ENCODE peak calls at places on chromosome 2, in six cellular contexts. Q, E, J, W, U and N are unnamed samples.

GRCh38 chr2:61262699-61263098 is 100.7 kb downstream of the C2orf74 start:
- DNase-seq in Q (no peak), E (no peak), J (no peak), W (peak), U (no peak), N (no peak)

GRCh38 chr2:160210599-160211138 is 10.6 kb upstream of the ITGB6 start:
- DNase-seq in Q (no peak), E (peak), J (peak), W (peak), U (peak), N (no peak)

GRCh38 chr2:46179037-46179621 is 118.1 kb upstream of the EPAS1 start:
- DNase-seq in Q (peak), E (no peak), J (no peak), W (peak), U (no peak), N (no peak)

GRCh38 chr2:190179754-190180312 is 117.3 kb upstream of the MSTN start:
- DNase-seq in Q (peak), E (no peak), J (peak), W (no peak), U (no peak), N (no peak)

GRCh38 chr2:176484838-176485237 is 215.6 kb downstream of the MTX2 start:
- DNase-seq in Q (peak), E (no peak), J (no peak), W (no peak), U (no peak), N (no peak)

GRCh38 chr2:11498543-11499034 is 32.6 kb upstream of the E2F6 start:
- DNase-seq in Q (peak), E (peak), J (peak), W (no peak), U (no peak), N (no peak)

GRCh38 chr2:143458258-143458954 is 329.2 kb downstream of the ARHGAP15 start:
- DNase-seq in Q (no peak), E (no peak), J (no peak), W (no peak), U (no peak), N (no peak)

GRCh38 chr2:96888082-96889011 is 18.5 kb upstream of the SEMA4C start:
- DNase-seq in Q (no peak), E (peak), J (no peak), W (no peak), U (no peak), N (no peak)

GRCh38 chr2:241123816-241124536 is 21.9 kb upstream of the MTERF4 start:
- DNase-seq in Q (no peak), E (no peak), J (no peak), W (no peak), U (no peak), N (no peak)

DNA sequence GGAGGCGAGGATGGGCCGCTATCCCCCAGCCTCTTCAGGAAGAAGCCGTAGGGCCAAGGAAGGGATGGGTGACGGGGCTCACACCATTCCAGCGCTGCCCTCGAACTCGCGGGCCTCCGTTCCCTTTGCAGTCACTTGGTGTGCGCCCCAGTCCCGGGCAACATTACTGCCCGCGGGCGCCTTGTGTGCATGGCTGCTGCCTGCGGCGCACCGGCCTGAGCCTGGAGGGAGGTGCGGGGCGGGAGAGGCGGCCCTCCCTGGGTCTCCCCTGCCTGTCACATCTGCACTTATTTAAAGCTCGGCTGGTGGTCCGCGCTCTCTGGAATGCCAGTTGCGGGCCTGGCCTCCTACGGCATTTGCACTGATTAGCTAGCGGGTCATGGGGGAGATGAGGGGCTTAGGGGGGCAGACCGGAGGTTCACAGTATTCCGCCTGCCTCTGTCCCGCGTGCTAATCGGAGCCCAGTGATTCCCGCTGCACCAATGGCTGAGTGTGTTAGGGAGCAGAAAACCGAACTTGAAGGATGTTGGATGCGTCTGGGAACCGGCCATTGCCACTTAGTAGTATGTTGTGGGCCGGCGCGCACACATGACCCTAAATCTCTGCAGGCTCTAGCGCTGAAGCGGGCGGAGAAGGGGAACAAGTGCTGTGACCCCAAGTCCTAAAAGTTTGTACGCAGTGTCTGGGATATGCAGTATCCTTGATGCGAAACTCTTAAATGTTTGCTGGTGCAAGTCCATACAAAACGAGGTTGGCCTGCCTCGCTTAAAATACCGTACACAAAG is 161.1 kb upstream of the SIX2 start:
- DNase-seq in Q (no peak), E (no peak), J (peak), W (no peak), U (no peak), N (no peak)
- H3K9ac ChIP-seq in Q (no peak), E (no peak), J (no peak), W (no peak), U (peak), N (no peak)

GRCh38 chr2:196887431-196887830 is 39.1 kb downstream of the PGAP1 start:
- DNase-seq in Q (no peak), E (no peak), J (no peak), W (no peak), U (no peak), N (no peak)

DNA sequence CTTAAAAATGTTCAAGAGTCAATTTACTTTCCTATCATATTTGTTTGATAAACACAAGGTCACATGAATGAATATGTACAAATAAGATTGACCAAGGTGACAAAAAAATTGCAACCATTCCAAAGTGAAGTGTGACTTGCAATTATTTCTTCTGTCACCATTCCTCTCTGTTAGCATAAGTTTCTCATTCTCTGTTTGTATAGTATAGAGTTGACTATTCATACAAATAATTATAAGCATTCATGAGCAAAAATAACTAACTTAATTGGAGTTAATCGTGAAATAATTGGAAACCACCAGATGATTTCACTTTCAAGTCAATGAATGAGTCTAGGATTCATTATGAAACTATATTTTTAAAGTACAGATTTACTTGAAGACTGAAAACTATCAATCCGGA is 42.1 kb downstream of the PGAP1 start:
- DNase-seq in Q (no peak), E (no peak), J (no peak), W (no peak), U (no peak), N (no peak)
- H3K4me3 ChIP-seq in Q (no peak), E (no peak), J (no peak), W (no peak), U (no peak), N (no peak)

DNA sequence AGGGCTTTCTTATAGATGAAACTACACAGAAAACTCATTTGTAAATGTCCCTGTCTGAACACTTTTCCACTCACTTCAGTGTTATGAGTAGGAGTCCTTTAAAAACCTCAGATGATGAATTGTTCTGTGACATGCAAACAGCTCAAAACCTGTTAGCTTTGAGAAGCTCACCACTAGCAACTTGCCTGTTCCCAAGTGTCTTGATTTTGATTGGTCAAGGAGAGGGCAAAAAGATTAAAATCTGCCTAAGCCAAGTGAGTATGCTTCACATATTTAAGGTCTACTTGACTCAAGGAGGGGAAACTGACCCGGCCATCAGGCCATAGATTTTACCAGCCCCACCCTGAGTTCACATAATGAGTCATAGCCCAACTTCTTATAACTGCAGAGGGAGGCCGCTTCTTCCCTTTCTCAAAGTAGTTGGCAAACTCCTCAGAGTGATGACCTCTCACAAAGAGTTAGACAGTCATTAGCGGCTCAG is 45.2 kb upstream of the MEIS1 start:
- DNase-seq in Q (peak), E (peak), J (no peak), W (no peak), U (no peak), N (no peak)
- H3K9ac ChIP-seq in Q (no peak), E (no peak), J (no peak), W (no peak), U (no peak), N (no peak)

GRCh38 chr2:33599943-33600192 is 769 bp upstream of the FAM98A start:
- DNase-seq in Q (no peak), E (no peak), J (no peak), W (no peak), U (no peak), N (no peak)

GRCh38 chr2:33598472-33599174 is 476 bp downstream of the FAM98A start:
- DNase-seq in Q (peak), E (peak), J (peak), W (peak), U (no peak), N (no peak)

GRCh38 chr2:33597026-33597425 is 2.1 kb downstream of the FAM98A start:
- DNase-seq in Q (no peak), E (no peak), J (no peak), W (no peak), U (no peak), N (no peak)

GRCh38 chr2:33599175-33599942 is at the start of gene FAM98A:
- DNase-seq in Q (peak), E (peak), J (peak), W (peak), U (peak), N (peak)

DNA sequence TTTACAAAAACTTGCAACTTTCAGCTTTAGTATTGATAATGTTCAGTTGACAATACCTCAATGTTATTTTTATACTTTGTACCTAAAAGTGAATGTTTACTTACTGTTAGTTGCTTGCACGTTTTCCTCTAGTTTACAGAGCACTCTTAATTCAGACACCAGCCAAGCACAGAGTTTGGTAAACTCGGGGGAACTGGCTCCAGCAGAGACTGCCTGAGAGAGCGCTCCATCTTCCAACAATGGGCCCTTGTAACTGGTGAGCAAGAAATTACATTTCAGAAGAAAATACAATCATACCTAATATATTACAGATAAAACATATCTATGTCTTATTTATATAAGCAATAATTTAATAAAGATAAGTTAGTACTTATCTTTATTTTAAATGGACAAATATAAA is 3.7 kb downstream of the FAM98A start:
- DNase-seq in Q (no peak), E (no peak), J (no peak), W (no peak), U (no peak), N (no peak)
- H3K4me3 ChIP-seq in Q (no peak), E (no peak), J (no peak), W (no peak), U (no peak), N (no peak)

GRCh38 chr2:138777996-138778395 is 2.2 kb downstream of the NXPH2 start:
- DNase-seq in Q (no peak), E (no peak), J (peak), W (peak), U (peak), N (no peak)

GRCh38 chr2:138779451-138780440 is at the start of gene NXPH2:
- DNase-seq in Q (peak), E (no peak), J (peak), W (no peak), U (no peak), N (no peak)

GRCh38 chr2:138780451-138780880 is 276 bp upstream of the NXPH2 start:
- DNase-seq in Q (no peak), E (no peak), J (peak), W (no peak), U (no peak), N (no peak)

GRCh38 chr2:138782378-138782777 is 2.2 kb upstream of the NXPH2 start:
- DNase-seq in Q (no peak), E (no peak), J (no peak), W (no peak), U (no peak), N (no peak)

DNA sequence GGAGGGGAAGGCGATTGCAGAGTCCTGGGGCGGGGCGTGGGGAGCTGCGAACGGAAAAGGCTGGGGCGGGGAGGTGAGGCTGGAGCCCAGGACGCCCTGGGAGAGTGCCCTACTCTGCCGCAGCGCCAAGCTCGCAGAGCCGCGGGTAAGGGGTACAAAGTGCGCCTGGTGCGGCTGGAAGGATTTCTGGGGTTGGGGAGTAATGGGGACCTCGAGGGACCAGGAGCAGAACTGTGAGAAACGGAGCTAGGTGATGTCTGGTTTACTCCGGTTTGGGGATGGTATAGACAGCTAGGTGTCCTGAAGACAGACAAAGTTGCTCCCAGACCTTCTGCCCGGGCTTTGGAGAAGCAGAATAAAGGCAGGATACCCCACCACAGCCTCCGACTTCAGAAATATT is 718 bp upstream of the NXPH2 start:
- DNase-seq in Q (no peak), E (no peak), J (no peak), W (no peak), U (no peak), N (no peak)
- H3K9ac ChIP-seq in Q (no peak), E (no peak), J (no peak), W (no peak), U (no peak), N (no peak)

GRCh38 chr2:2018713-2019410 is 274.5 kb upstream of the PXDN start:
- DNase-seq in Q (no peak), E (peak), J (no peak), W (no peak), U (no peak), N (no peak)

GRCh38 chr2:2014251-2014761 is 270.0 kb upstream of the PXDN start:
- DNase-seq in Q (no peak), E (no peak), J (peak), W (no peak), U (no peak), N (no peak)

GRCh38 chr2:2020897-2021296 is 276.6 kb upstream of the PXDN start:
- DNase-seq in Q (no peak), E (no peak), J (no peak), W (no peak), U (no peak), N (no peak)

GRCh38 chr2:2013476-2013875 is 269.2 kb upstream of the PXDN start:
- DNase-seq in Q (no peak), E (no peak), J (no peak), W (no peak), U (no peak), N (no peak)

DNA sequence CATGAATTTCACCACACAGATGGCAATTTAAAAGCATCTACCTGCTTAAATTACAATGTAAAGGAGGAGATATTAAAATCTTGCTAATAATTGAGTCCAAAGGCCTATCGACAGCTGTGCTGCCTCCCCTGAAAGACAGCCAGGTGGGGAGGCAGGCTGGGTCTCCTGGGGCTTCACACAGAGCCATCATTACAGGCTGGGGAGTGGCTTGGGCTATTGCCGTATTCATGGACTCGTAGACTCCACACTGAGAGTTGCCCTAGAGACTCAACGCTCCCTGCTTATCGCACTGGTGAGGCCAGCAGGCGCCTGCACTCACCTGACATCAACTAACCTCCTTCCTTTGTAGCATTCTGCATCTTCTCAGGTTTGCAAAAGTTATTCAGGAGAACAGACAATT is 272.6 kb upstream of the PXDN start:
- DNase-seq in Q (no peak), E (no peak), J (no peak), W (no peak), U (no peak), N (no peak)
- H3K4me3 ChIP-seq in Q (no peak), E (no peak), J (no peak), W (no peak), U (no peak), N (no peak)

GRCh38 chr2:220504890-220505564 is 877.6 kb downstream of the SLC4A3 start:
- DNase-seq in Q (peak), E (peak), J (no peak), W (peak), U (no peak), N (no peak)
- H3K9ac ChIP-seq in Q (no peak), E (no peak), J (no peak), W (peak), U (no peak), N (no peak)